ENCODE peak calls at places on chromosomes 12 and 14, in five cellular contexts. V is AG04450; D is T-helper 9 cell; Q is GM12865; U is stimulated activated CD4-positive, alpha-beta T cell treated with anti-CD3 and anti-CD28 coated beads, Interleukin-4, amount 100 ng/mL, for 4 hours. N is an unnamed sample.
A peak's percentile ranks its signal among the peaks of the same experiment; 100 is the strongest.

GRCh38 chr12:51814311-51815088 is 34.0 kb downstream of the FIGNL2 start:
- DNase-seq in V (peak; percentile 26), U (peak; percentile 70), D (peak; percentile 51), Q (peak; percentile 45), N (no peak)

GRCh38 chr14:90453401-90453951 is 56.6 kb downstream of the CALM1 start:
- DNase-seq in U (no peak), V (no peak), Q (no peak), D (no peak), N (no peak)

GRCh38 chr12:95700316-95700785 is 90.2 kb downstream of the NTN4 start:
- DNase-seq in U (no peak), Q (peak; percentile 91), D (no peak), V (peak; percentile 42), N (no peak)

GRCh38 chr12:103780093-103780440 is 61.0 kb downstream of the NT5DC3 start:
- DNase-seq in V (no peak), U (no peak), D (no peak), Q (no peak), N (no peak)

GRCh38 chr14:22469541-22470303 is 119.3 kb downstream of the DAD1 start:
- DNase-seq in V (no peak), D (no peak), Q (no peak), U (no peak), N (no peak)

GRCh38 chr14:59848671-59849070 is 21.9 kb downstream of the RTN1 start:
- DNase-seq in D (no peak), U (no peak), V (no peak), Q (no peak), N (no peak)

GRCh38 chr14:71187633-71188356 is 280.5 kb downstream of the PCNX1 start:
- DNase-seq in V (no peak), U (no peak), D (no peak), Q (no peak), N (no peak)

GRCh38 chr12:108724054-108724889 is 7.0 kb downstream of the CORO1C start:
- DNase-seq in V (no peak), Q (peak; percentile 33), U (no peak), D (no peak), N (no peak)

GRCh38 chr14:54566410-54567223 is at the start of gene SAMD4A:
- DNase-seq in Q (peak; percentile 74), U (peak; percentile 49), V (peak; percentile 71), D (peak; percentile 51), N (peak; percentile 50)

GRCh38 chr12:105461276-105461975 is 130.9 kb downstream of the C12orf75 start:
- DNase-seq in V (no peak), U (no peak), D (no peak), Q (no peak), N (no peak)

GRCh38 chr14:101761881-101762529 is 496 bp downstream of the PPP2R5C start:
- DNase-seq in V (no peak), Q (peak; percentile 26), U (peak; percentile 49), D (peak; percentile 40), N (peak; percentile 62)

GRCh38 chr12:89707992-89708792 is 446 bp downstream of the ATP2B1 start:
- DNase-seq in D (peak; percentile 39), V (no peak), U (peak; percentile 46), Q (peak; percentile 56), N (peak; percentile 68)

GRCh38 chr12:6694701-6695100 is 5.5 kb upstream of the ZNF384 start:
- DNase-seq in V (no peak), U (no peak), Q (no peak), D (no peak), N (no peak)

GRCh38 chr14:55107766-55108554 is 21.1 kb upstream of the LGALS3 start:
- DNase-seq in U (peak; percentile 7), V (peak; percentile 93), Q (peak; percentile 40), D (peak; percentile 29), N (no peak)

GRCh38 chr12:125330645-125331341 is 265.6 kb downstream of the AACS start:
- DNase-seq in Q (peak; percentile 41), V (no peak), D (peak; percentile 10), U (peak; percentile 44), N (no peak)

GRCh38 chr12:96047621-96048211 is 12.3 kb upstream of the LTA4H start:
- DNase-seq in V (no peak), D (no peak), Q (peak; percentile 78), U (no peak), N (peak; percentile 55)

GRCh38 chr12:40152783-40153383 is 47.0 kb upstream of the SLC2A13 start:
- DNase-seq in Q (peak; percentile 70), D (peak; percentile 36), V (peak; percentile 6), U (peak; percentile 14), N (peak; percentile 5)

GRCh38 chr12:102069707-102070106 is 7.9 kb upstream of the WASHC3 start:
- DNase-seq in D (no peak), V (no peak), U (no peak), Q (no peak), N (no peak)

GRCh38 chr12:4809449-4810218 is 89.4 kb downstream of the GALNT8 start:
- DNase-seq in U (no peak), D (no peak), V (no peak), Q (no peak), N (no peak)

GRCh38 chr12:3550839-3551238 is 59.8 kb downstream of the PRMT8 start:
- DNase-seq in D (no peak), U (no peak), V (no peak), Q (no peak), N (no peak)

GRCh38 chr12:24133385-24133784 is 183.9 kb upstream of the SOX5 start:
- DNase-seq in V (no peak), Q (no peak), D (no peak), U (no peak), N (no peak)

GRCh38 chr12:6049992-6050391 is 74.5 kb downstream of the VWF start:
- DNase-seq in V (no peak), Q (no peak), D (no peak), U (no peak), N (no peak)

GRCh38 chr14:99467338-99468075 is 13.2 kb downstream of the SETD3 start:
- DNase-seq in U (no peak), Q (no peak), D (no peak), V (no peak), N (no peak)

N was measured in stimulated activated naive CD4-positive, alpha-beta T cell.